ENCODE peak calls at places on chromosomes 2 and 18, in six cellular contexts. N, Y, D, K, J and W are unnamed samples. For H3K36me3, the result is how much of the 10 kb centered on the place peaks cover.

GRCh38 chr2:137960223-137960622 is 4.0 kb upstream of the HNMT start:
- DNase-seq in N (no peak), Y (no peak), D (no peak), K (no peak), J (no peak), W (no peak)

GRCh38 chr2:38835015-38835601 is 40.6 kb downstream of the DHX57 start:
- DNase-seq in N (peak), Y (no peak), D (no peak), K (no peak), J (no peak), W (no peak)

GRCh38 chr2:221254281-221254680 is 317.8 kb downstream of the EPHA4 start:
- DNase-seq in N (no peak), Y (no peak), D (no peak), K (no peak), J (no peak), W (no peak)

GRCh38 chr18:59834267-59834666 is 65.5 kb upstream of the PMAIP1 start:
- DNase-seq in N (no peak), Y (no peak), D (no peak), K (no peak), J (no peak), W (no peak)

GRCh38 chr2:53785378-53785777 is 1.4 kb downstream of the ASB3 start:
- DNase-seq in N (no peak), Y (no peak), D (no peak), K (no peak), J (no peak), W (no peak)

GRCh38 chr2:1593371-1594205 is 150.7 kb downstream of the PXDN start:
- DNase-seq in N (peak), Y (no peak), D (no peak), K (no peak), J (peak), W (no peak)

GRCh38 chr2:65598240-65598639 is 165.8 kb upstream of the SPRED2 start:
- DNase-seq in N (no peak), Y (no peak), D (no peak), K (no peak), J (no peak), W (no peak)

GRCh38 chr2:54814367-54815155 is 91.1 kb downstream of the EML6 start:
- DNase-seq in N (no peak), Y (no peak), D (no peak), K (no peak), J (no peak), W (no peak)

GRCh38 chr18:63262369-63263335 is 56.9 kb downstream of the BCL2 start:
- DNase-seq in N (no peak), Y (peak), D (no peak), K (no peak), J (peak), W (no peak)

GRCh38 chr2:70984576-70985282 is 6.3 kb downstream of the ANKRD53 start:
- DNase-seq in N (peak), Y (no peak), D (peak), K (peak), J (peak), W (peak)

GRCh38 chr2:167215595-167215994 is 327.3 kb downstream of the XIRP2 start:
- DNase-seq in N (no peak), Y (no peak), D (no peak), K (peak), J (no peak), W (peak)

GRCh38 chr2:168033966-168034365 is 213.4 kb downstream of the STK39 start:
- DNase-seq in N (no peak), Y (no peak), D (no peak), K (no peak), J (no peak), W (no peak)

GRCh38 chr2:27162151-27163121 is 13.6 kb downstream of the TCF23 start:
- DNase-seq in N (peak), Y (no peak), D (no peak), K (no peak), J (no peak), W (no peak)

GRCh38 chr2:6065713-6066112 is 373.5 kb downstream of the SOX11 start:
- DNase-seq in N (no peak), Y (no peak), D (no peak), K (no peak), J (no peak), W (no peak)

GRCh38 chr2:128446049-128446811 is 127.6 kb upstream of the HS6ST1 start:
- DNase-seq in N (no peak), Y (peak), D (no peak), K (peak), J (peak), W (no peak)

GRCh38 chr18:62545098-62545497 is 22.3 kb downstream of the ZCCHC2 start:
- DNase-seq in N (no peak), Y (no peak), D (no peak), K (no peak), J (no peak), W (no peak)

GRCh38 chr2:214203199-214203598 is 207.7 kb upstream of the VWC2L start:
- DNase-seq in N (peak), Y (no peak), D (no peak), K (no peak), J (no peak), W (no peak)

GRCh38 chr2:117948585-117948984 is 65.3 kb downstream of the CCDC93 start:
- DNase-seq in N (no peak), Y (no peak), D (no peak), K (no peak), J (no peak), W (no peak)

GRCh38 chr2:117217145-117217544 is 597.3 kb upstream of the DDX18 start:
- DNase-seq in N (no peak), Y (no peak), D (no peak), K (no peak), J (no peak), W (no peak)

GRCh38 chr18:69895081-69896047 is 52.3 kb downstream of the CD226 start:
- DNase-seq in N (no peak), Y (no peak), D (no peak), K (no peak), J (no peak), W (no peak)

GRCh38 chr2:41994177-41994576 is 53.6 kb upstream of the PKDCC start:
- DNase-seq in N (peak), Y (no peak), D (no peak), K (no peak), J (no peak), W (no peak)

GRCh38 chr18:51391731-51392130 is 194.2 kb upstream of the MEX3C start:
- DNase-seq in N (no peak), Y (no peak), D (no peak), K (no peak), J (no peak), W (no peak)

GRCh38 chr2:56813490-56813889 is 629.7 kb downstream of the CCDC85A start:
- DNase-seq in N (no peak), Y (no peak), D (no peak), K (no peak), J (no peak), W (no peak)

GRCh38 chr18:45518770-45519169 is 96.5 kb upstream of the SLC14A2 start:
- DNase-seq in N (no peak), Y (no peak), D (no peak), K (no peak), J (no peak), W (no peak)

GRCh38 chr2:172516299-172516698 is 39.6 kb upstream of the PDK1 start:
- DNase-seq in N (peak), Y (no peak), D (no peak), K (no peak), J (no peak), W (no peak)

GRCh38 chr2:106096446-106097369 is 97.4 kb downstream of the UXS1 start:
- DNase-seq in N (no peak), Y (no peak), D (no peak), K (no peak), J (peak), W (no peak)

GRCh38 chr18:3771121-3771971 is 321.4 kb downstream of the TGIF1 start:
- DNase-seq in N (peak), Y (peak), D (peak), K (peak), J (peak), W (peak)

GRCh38 chr2:184047536-184047935 is 550.8 kb upstream of the ZNF804A start:
- DNase-seq in N (no peak), Y (no peak), D (no peak), K (no peak), J (no peak), W (no peak)

GRCh38 chr2:137168564-137168963 is 403.2 kb downstream of the THSD7B start:
- DNase-seq in N (no peak), Y (no peak), D (no peak), K (no peak), J (no peak), W (no peak)

GRCh38 chr2:83069724-83070123 is 1389.4 kb downstream of the SUCLG1 start:
- DNase-seq in N (peak), Y (no peak), D (no peak), K (no peak), J (no peak), W (no peak)

GRCh38 chr18:48997985-48998831 is 47.4 kb upstream of the SMAD7 start:
- DNase-seq in N (peak), Y (peak), D (peak), K (no peak), J (peak), W (no peak)

GRCh38 chr18:31042391-31043181 is at the start of gene DSC3:
- DNase-seq in N (no peak), Y (no peak), D (peak), K (no peak), J (peak), W (peak)

GRCh38 chr2:200466703-200467418 is 43.0 kb downstream of the KCTD18 start:
- DNase-seq in N (peak), Y (peak), D (peak), K (no peak), J (no peak), W (no peak)

GRCh38 chr2:151302879-151303278 is 13.4 kb upstream of the NMI start:
- DNase-seq in N (peak), Y (no peak), D (peak), K (no peak), J (no peak), W (no peak)

DNA sequence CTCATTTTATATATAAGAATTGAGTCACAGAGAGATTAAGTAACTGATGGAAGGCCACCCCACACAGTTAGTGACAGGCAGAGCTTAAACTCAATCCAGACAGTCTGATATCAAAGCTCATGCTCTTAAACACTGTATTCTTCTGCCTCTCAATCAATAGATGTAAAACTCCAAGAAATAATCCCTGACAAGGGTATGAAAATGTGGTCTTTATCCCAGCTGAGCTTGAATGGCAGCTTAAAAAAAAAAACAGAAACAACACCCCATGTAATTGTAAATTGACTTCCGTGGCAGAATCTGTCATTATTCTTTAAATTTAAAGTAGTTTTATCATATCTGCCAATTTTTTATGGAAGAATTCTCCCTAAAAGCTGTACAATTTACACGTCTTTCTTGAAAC is 60.1 kb downstream of the RAB27B start:
- DNase-seq in N (no peak), Y (no peak), D (no peak), K (no peak), J (no peak), W (no peak)
- H3K36me3 ChIP-seq in N (under half), Y (under half), D (under half), K (under half), J (under half), W (under half)

DNA sequence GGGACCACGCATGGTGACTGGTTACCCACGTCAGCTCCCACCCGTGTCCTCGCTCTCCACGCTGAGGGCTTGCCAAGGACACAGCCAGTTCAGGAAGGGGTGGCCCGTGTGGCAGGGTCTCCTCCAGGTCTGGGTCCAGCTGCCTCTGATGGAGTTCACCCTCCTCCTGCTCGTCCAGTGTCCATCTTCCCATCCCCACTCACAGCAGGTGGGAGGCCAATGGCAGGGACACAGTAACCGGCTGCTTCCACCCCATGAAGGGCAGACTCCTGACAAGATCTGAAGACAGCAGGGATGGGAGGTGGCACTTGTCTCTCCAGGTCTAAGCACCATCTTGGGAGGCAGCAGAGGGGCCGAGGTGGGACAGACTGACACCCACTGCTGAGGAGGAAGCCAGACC is 106.4 kb downstream of the NDUFA10 start:
- DNase-seq in N (no peak), Y (no peak), D (no peak), K (no peak), J (peak), W (no peak)
- H3K27ac ChIP-seq in N (no peak), Y (no peak), D (no peak), K (no peak), J (no peak), W (no peak)

DNA sequence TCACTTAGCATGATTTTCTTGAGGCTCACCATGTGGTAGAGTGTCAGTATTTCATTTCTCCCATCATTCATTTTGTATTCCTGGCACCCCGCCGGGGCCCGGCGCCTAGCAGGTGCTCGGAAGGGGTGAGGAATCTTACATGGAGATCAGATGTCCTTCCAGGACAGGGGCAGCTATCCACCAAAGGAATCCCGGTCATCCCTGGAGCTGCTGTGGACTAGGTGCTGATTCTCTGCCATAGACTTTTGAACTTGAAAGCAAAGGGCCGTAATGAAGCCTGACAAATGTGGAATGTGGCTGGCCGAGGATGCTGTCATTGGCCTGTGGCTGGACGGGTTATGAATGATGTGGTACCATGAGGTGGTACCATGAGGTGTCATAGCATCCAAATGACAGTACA is 2.4 kb downstream of the PRELID3A start:
- DNase-seq in N (no peak), Y (no peak), D (no peak), K (no peak), J (peak), W (no peak)
- H3K4me3 ChIP-seq in N (no peak), Y (no peak), D (no peak), K (no peak), J (no peak), W (no peak)

GRCh38 chr2:215605214-215605613 is 169.3 kb upstream of the FN1 start:
- DNase-seq in N (no peak), Y (no peak), D (no peak), K (no peak), J (no peak), W (no peak)

GRCh38 chr2:215609089-215610032 is 173.5 kb upstream of the FN1 start:
- DNase-seq in N (peak), Y (no peak), D (no peak), K (no peak), J (no peak), W (no peak)

GRCh38 chr2:215606219-215606618 is 170.4 kb upstream of the FN1 start:
- DNase-seq in N (no peak), Y (no peak), D (no peak), K (no peak), J (no peak), W (no peak)

GRCh38 chr2:215604631-215605030 is 168.8 kb upstream of the FN1 start:
- DNase-seq in N (no peak), Y (no peak), D (no peak), K (no peak), J (no peak), W (no peak)

GRCh38 chr2:215607790-215608189 is 171.9 kb upstream of the FN1 start:
- DNase-seq in N (peak), Y (no peak), D (no peak), K (no peak), J (no peak), W (no peak)
- H3K36me3 ChIP-seq in N (under half), Y (under half), D (under half), K (under half), J (under half), W (under half)

GRCh38 chr2:97970300-97971060 is 25.3 kb downstream of the TMEM131 start:
- DNase-seq in N (no peak), Y (no peak), D (no peak), K (no peak), J (no peak), W (no peak)
- H3K27ac ChIP-seq in N (no peak), Y (no peak), D (peak), K (no peak), J (no peak), W (no peak)

DNA sequence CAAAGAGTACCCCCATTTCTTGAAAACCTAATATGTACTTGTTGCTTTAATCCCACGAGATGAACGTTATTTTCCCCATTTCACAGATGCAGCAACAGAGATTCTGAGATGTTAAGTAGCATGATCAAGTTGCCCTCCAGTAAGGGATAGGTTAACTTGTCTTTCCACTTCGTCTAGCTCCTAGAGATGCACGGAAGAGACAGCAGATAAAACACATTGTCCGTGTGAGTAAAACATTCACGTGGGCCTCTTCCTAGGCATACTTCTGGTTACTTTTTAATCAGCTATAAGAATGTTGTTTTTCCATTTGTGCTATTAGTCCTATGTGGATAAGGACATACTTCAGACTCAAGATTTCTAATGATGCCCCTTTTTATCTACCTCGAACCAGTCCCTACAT is 1.2 kb upstream of the ARHGAP28 start:
- DNase-seq in N (no peak), Y (no peak), D (no peak), K (no peak), J (no peak), W (no peak)
- H3K4me3 ChIP-seq in N (no peak), Y (no peak), D (no peak), K (no peak), J (no peak), W (no peak)